ENCODE peak calls at places on chromosomes 13 and 19, in four cellular contexts. V, H, U and P are unnamed samples.
A peak's percentile ranks its signal among the peaks of the same experiment; 100 is the strongest.

GRCh38 chr13:61880576-61881283 is 465.1 kb upstream of the PCDH20 start:
- DNase-seq in V (no peak), U (no peak), H (no peak), P (no peak)

GRCh38 chr13:87259479-87260083 is 411.6 kb upstream of the SLITRK5 start:
- DNase-seq in U (no peak), H (peak; percentile 8), V (no peak), P (no peak)

GRCh38 chr13:62085337-62085736 is 669.7 kb upstream of the PCDH20 start:
- DNase-seq in H (no peak), V (no peak), U (no peak), P (no peak)

GRCh38 chr19:58059003-58059671 is at the start of gene ZNF135:
- DNase-seq in V (peak; percentile 95), H (peak; percentile 87), U (peak; percentile 94), P (no peak)

GRCh38 chr13:110531671-110532083 is 29.8 kb downstream of the RAB20 start:
- DNase-seq in H (peak; percentile 77), U (no peak), V (peak; percentile 69), P (no peak)

GRCh38 chr13:27928353-27928804 is 8.6 kb downstream of the PDX1 start:
- DNase-seq in V (no peak), U (no peak), H (no peak), P (no peak)

GRCh38 chr13:32415019-32415418 is 12.9 kb downstream of the N4BP2L1 start:
- DNase-seq in H (no peak), U (no peak), V (no peak), P (no peak)

GRCh38 chr19:4575267-4575793 is 15.8 kb upstream of the SEMA6B start:
- DNase-seq in V (peak; percentile 78), U (no peak), H (no peak), P (no peak)

GRCh38 chr19:18782559-18783225 is 8.4 kb downstream of the COMP start:
- DNase-seq in U (no peak), H (peak; percentile 60), V (no peak), P (no peak)

GRCh38 chr13:74056829-74057564 is 77.2 kb downstream of the KLF12 start:
- DNase-seq in H (no peak), U (no peak), V (no peak), P (no peak)

GRCh38 chr13:65387743-65388347 is 1842.3 kb downstream of the PCDH9 start:
- DNase-seq in V (no peak), U (no peak), H (no peak), P (no peak)

GRCh38 chr19:17873661-17874422 is 2.1 kb downstream of the SLC5A5 start:
- DNase-seq in H (peak; percentile 84), V (no peak), U (no peak), P (no peak)

GRCh38 chr13:51230473-51231105 is 8.4 kb downstream of the FAM124A start:
- DNase-seq in H (no peak), U (no peak), V (peak; percentile 91), P (no peak)

GRCh38 chr13:45564108-45564507 is 51.4 kb downstream of the ERICH6B start:
- DNase-seq in U (no peak), V (no peak), H (no peak), P (no peak)

GRCh38 chr19:9352505-9352904 is 10.3 kb upstream of the ZNF177 start:
- DNase-seq in V (no peak), H (no peak), U (no peak), P (no peak)

GRCh38 chr13:33355470-33355869 is 69.9 kb upstream of the STARD13 start:
- DNase-seq in H (no peak), V (peak; percentile 71), U (no peak), P (no peak)

GRCh38 chr19:1417681-1418493 is 10.5 kb downstream of the DAZAP1 start:
- DNase-seq in H (no peak), U (no peak), V (no peak), P (no peak)

GRCh38 chr19:28596561-28597071 is 616.3 kb downstream of the UQCRFS1 start:
- DNase-seq in V (no peak), H (no peak), U (no peak), P (no peak)

GRCh38 chr19:51127755-51128154 is 3.0 kb downstream of the SIGLEC9 start:
- DNase-seq in U (peak; percentile 68), V (peak; percentile 79), H (no peak), P (no peak)

GRCh38 chr19:40378509-40378908 is 11.5 kb downstream of the HIPK4 start:
- DNase-seq in U (no peak), H (no peak), V (no peak), P (no peak)

GRCh38 chr19:29515233-29515619 is 10.6 kb upstream of the VSTM2B start:
- DNase-seq in V (no peak), U (no peak), H (no peak), P (no peak)

GRCh38 chr13:19382111-19382510 is 179.2 kb downstream of the TPTE2 start:
- DNase-seq in V (no peak), U (no peak), H (no peak), P (no peak)

GRCh38 chr19:19748249-19748938 is 15.5 kb upstream of the ZNF14 start:
- DNase-seq in H (peak; percentile 42), V (no peak), U (no peak), P (no peak)

GRCh38 chr13:46686171-46686570 is 110.8 kb downstream of the ESD start:
- DNase-seq in U (no peak), H (no peak), V (no peak), P (no peak)

GRCh38 chr19:1074512-1075283 is 7.7 kb downstream of the ARHGAP45 start:
- DNase-seq in V (peak; percentile 87), U (peak; percentile 84), H (peak; percentile 97), P (no peak)

GRCh38 chr19:53057904-53058579 is 13.5 kb downstream of the ERVV-2 start:
- DNase-seq in U (no peak), H (no peak), V (no peak), P (no peak)

GRCh38 chr13:25354377-25354776 is 17.4 kb upstream of the ATP8A2 start:
- DNase-seq in U (no peak), H (no peak), V (no peak), P (no peak)

GRCh38 chr13:25352230-25352629 is 19.5 kb upstream of the ATP8A2 start:
- DNase-seq in U (no peak), V (no peak), H (no peak), P (no peak)

GRCh38 chr13:25353344-25353743 is 18.4 kb upstream of the ATP8A2 start:
- DNase-seq in H (no peak), V (no peak), U (no peak), P (no peak)

GRCh38 chr13:25347156-25347555 is 24.6 kb upstream of the ATP8A2 start:
- DNase-seq in U (no peak), H (no peak), V (no peak), P (no peak)

GRCh38 chr13:25352806-25353205 is 19.0 kb upstream of the ATP8A2 start:
- DNase-seq in U (no peak), H (no peak), V (no peak), P (no peak)
- TF ChIP-seq CTCF in U (no peak), H (no peak), V (no peak), P (no peak)

GRCh38 chr19:31350033-31350692 is 927 bp upstream of the TSHZ3 start:
- DNase-seq in H (no peak), U (peak; percentile 78), V (peak; percentile 82), P (no peak)
- H3K27me3 ChIP-seq in H (peaks cover 96% of the 10 kb centered on the region), U (no peaks in the 10 kb centered on the region), V (no peaks in the 10 kb centered on the region), P (no peaks in the 10 kb centered on the region)

DNA sequence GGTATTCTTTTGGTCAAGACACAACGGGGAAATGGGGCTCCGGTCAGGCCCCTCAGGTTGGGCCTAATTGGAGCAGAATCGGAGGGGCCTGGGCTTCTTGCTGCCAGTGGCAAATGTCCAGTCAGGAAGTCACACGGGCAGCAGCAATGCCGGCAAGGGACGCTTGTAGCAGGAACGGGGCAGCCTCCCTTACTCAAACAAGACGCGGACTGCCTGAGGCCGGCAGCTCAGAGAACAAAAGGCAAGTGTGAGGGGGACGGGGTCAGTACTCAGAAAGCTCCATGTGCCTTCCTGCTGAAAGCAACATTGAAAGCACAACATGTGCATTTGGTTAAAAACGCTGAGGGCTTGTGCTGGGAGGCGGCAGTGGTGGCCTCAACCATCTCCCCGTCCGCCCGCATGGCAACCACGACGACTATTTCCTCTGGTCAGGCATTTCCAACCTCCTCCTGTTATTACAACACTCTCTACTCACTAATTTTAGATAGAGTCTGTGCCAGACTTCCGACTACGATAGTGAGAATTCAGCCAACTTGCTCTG is 20.5 kb upstream of the RASA3 start:
- DNase-seq in U (no peak), H (peak; percentile 68), V (no peak), P (peak; percentile 56)
- H3K4me1 ChIP-seq in U (no peaks in the 10 kb centered on the region), H (peaks cover 18% of the 10 kb centered on the region), V (no peaks in the 10 kb centered on the region), P (peaks cover 11% of the 10 kb centered on the region)

GRCh38 chr13:76638160-76638559 is 248.0 kb downstream of the KCTD12 start:
- DNase-seq in V (no peak), H (no peak), U (no peak), P (no peak)
- TF ChIP-seq CTCF in V (no peak), H (no peak), U (no peak), P (no peak)

DNA sequence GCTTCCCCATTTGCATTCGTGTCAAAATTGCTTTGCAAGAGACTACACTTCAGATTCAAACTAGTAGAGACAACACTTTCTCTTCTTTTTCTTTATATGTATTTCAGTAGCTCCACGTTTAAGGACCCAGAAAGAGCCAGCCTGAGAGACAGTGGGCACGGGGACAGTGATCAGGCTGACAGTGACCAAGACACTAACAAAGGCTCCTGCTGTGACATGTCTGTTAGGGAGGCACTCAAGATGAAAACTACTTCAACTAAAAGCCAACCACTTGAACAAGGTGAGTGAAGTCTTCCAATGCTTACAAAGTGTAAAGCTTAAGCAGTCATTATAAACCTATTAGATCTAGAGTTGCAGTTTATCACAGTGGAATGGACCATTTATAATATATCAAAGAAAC is 35.0 kb downstream of the PCDH17 start:
- DNase-seq in U (no peak), V (no peak), H (no peak), P (no peak)
- H3K27me3 ChIP-seq in U (no peaks in the 10 kb centered on the region), V (no peaks in the 10 kb centered on the region), H (no peaks in the 10 kb centered on the region), P (no peaks in the 10 kb centered on the region)